ENCODE peak calls at places on chromosomes 16 and 17, in six cellular contexts. F is uterus; Y is ascending aorta; I is CD8-positive, alpha-beta T cell; B is psoas muscle; M is mammary epithelial cell. D is an unnamed sample.

GRCh38 chr16:50300942-50301625 is 34.7 kb downstream of the ADCY7 start:
- DNase-seq in Y (peak; percentile 55), I (no peak), B (no peak), F (no peak), M (no peak), D (no peak)

GRCh38 chr17:46756061-46756735 is 62.3 kb downstream of the WNT3 start:
- DNase-seq in M (no peak), F (no peak), I (no peak), B (no peak), Y (no peak), D (no peak)

GRCh38 chr16:77171750-77172635 is 19.0 kb upstream of the MON1B start:
- DNase-seq in M (peak; percentile 51), I (peak; percentile 22), Y (no peak), B (no peak), F (peak; percentile 34), D (no peak)

GRCh38 chr16:88345943-88346560 is 36.7 kb upstream of the ZNF469 start:
- DNase-seq in F (no peak), M (no peak), B (no peak), I (no peak), Y (no peak), D (no peak)

GRCh38 chr16:70579648-70580630 is 56.3 kb downstream of the SF3B3 start:
- DNase-seq in B (peak; percentile 41), I (no peak), F (peak; percentile 31), Y (peak; percentile 82), M (no peak), D (peak; percentile 53)

GRCh38 chr17:14923981-14924380 is 341.1 kb downstream of the PMP22 start:
- DNase-seq in B (no peak), M (no peak), Y (no peak), F (no peak), I (no peak), D (no peak)

GRCh38 chr17:51641999-51642398 is 381.7 kb downstream of the UTP18 start:
- DNase-seq in M (no peak), Y (no peak), I (no peak), B (no peak), F (no peak), D (no peak)

GRCh38 chr16:53219795-53220194 is 165.0 kb downstream of the CHD9 start:
- DNase-seq in Y (no peak), M (no peak), B (no peak), I (no peak), F (no peak), D (no peak)

GRCh38 chr16:79069118-79069517 is 531.4 kb downstream of the MAF start:
- DNase-seq in B (no peak), M (no peak), F (no peak), I (no peak), Y (no peak), D (no peak)

GRCh38 chr16:23301251-23302044 is 654 bp upstream of the SCNN1B start:
- DNase-seq in B (no peak), M (no peak), I (no peak), F (no peak), Y (no peak), D (no peak)

GRCh38 chr17:65054602-65055001 is 1.9 kb downstream of the GNA13 start:
- DNase-seq in I (no peak), Y (no peak), F (no peak), B (no peak), M (no peak), D (no peak)

GRCh38 chr16:22008215-22009142 is 568 bp downstream of the MOSMO start:
- DNase-seq in M (no peak), I (peak; percentile 30), B (peak; percentile 38), F (peak; percentile 28), Y (peak; percentile 69), D (no peak)

GRCh38 chr16:12057276-12057675 is 80.7 kb downstream of the SNX29 start:
- DNase-seq in F (no peak), I (no peak), B (peak; percentile 48), Y (no peak), M (no peak), D (no peak)

GRCh38 chr17:57130708-57131461 is 45.8 kb downstream of the AKAP1 start:
- DNase-seq in M (peak; percentile 57), F (peak; percentile 83), I (peak; percentile 88), Y (peak; percentile 91), B (peak; percentile 80), D (peak; percentile 91)

GRCh38 chr17:63973930-63974593 is 1.3 kb upstream of the SCN4A start:
- DNase-seq in F (no peak), Y (no peak), I (no peak), M (peak; percentile 43), B (peak; percentile 77), D (no peak)

GRCh38 chr16:57962046-57962445 is 8.9 kb downstream of the CNGB1 start:
- DNase-seq in Y (no peak), I (no peak), B (no peak), F (no peak), M (no peak), D (no peak)

DNA sequence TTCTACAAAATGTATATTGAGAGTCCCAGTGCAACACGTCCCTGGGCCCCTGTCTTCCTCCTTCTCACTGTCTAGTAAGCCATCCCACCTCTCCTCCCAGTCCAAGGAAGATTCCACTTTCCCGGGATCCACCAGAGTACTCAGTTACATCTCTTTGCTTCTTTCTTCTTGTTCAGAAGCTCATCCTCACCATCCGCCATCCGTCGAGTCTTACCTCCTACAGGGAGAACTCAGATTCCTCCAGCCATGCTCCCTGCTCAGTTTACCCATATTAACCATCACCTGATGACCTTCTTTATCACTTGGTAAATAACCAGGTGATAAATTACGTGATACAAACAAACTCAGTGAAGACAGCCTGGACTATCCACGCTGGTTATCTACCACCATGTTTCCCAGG is 57.1 kb downstream of the CYTH1 start:
- DNase-seq in I (no peak), B (no peak), Y (no peak), F (no peak), M (no peak), D (no peak)
- H3K4me1 ChIP-seq in I (peaks cover 97% of the 10 kb centered on the region), B (peaks cover 82% of the 10 kb centered on the region), Y (peaks cover 5% of the 10 kb centered on the region), F (no peaks in the 10 kb centered on the region), M (peaks cover 9% of the 10 kb centered on the region), D (peaks cover 54% of the 10 kb centered on the region)

GRCh38 chr17:40452074-40452787 is 9.0 kb downstream of the IGFBP4 start:
- DNase-seq in I (no peak), B (no peak), Y (peak; percentile 89), M (no peak), F (peak; percentile 87), D (no peak)
- H3K4me1 ChIP-seq in I (peaks cover 8% of the 10 kb centered on the region), B (peaks cover 34% of the 10 kb centered on the region), Y (peaks cover 42% of the 10 kb centered on the region), M (peaks cover 9% of the 10 kb centered on the region), F (peaks cover 25% of the 10 kb centered on the region), D (peaks cover 94% of the 10 kb centered on the region)

DNA sequence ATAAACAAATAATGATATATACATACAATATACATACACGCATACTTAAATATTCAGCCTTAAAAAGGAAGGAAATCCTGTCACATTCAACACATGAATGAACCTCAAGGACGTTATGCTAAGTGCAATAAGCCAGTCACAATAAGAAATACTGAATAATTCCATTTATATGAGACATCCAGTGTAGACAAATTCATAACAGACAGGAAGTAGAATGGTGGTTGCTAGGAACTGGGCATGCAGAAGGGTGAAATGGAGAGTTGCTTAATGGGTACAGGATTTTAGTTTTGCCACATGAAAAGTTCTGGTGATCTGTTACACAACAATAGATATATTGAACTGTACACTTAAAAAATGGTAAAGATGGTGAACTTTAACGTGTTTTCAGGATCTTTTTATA is 8.8 kb upstream of the ITGB4 start:
- DNase-seq in B (no peak), I (no peak), F (no peak), M (no peak), Y (no peak), D (no peak)
- H3K4me1 ChIP-seq in B (no peaks in the 10 kb centered on the region), I (no peaks in the 10 kb centered on the region), F (no peaks in the 10 kb centered on the region), M (peaks cover 3% of the 10 kb centered on the region), Y (no peaks in the 10 kb centered on the region), D (peaks cover 14% of the 10 kb centered on the region)

GRCh38 chr16:89358030-89359005 is 132.0 kb downstream of the ANKRD11 start:
- DNase-seq in F (no peak), Y (no peak), B (no peak), I (peak; percentile 47), M (no peak), D (no peak)

GRCh38 chr16:89359296-89360147 is 130.8 kb downstream of the ANKRD11 start:
- DNase-seq in I (no peak), Y (no peak), M (no peak), F (no peak), B (no peak), D (no peak)

GRCh38 chr16:89357055-89357454 is 133.3 kb downstream of the ANKRD11 start:
- DNase-seq in I (peak; percentile 54), B (no peak), F (no peak), Y (no peak), M (peak; percentile 49), D (no peak)

GRCh38 chr16:89355686-89356085 is 134.7 kb downstream of the ANKRD11 start:
- DNase-seq in M (no peak), F (no peak), B (no peak), I (no peak), Y (no peak), D (no peak)

DNA sequence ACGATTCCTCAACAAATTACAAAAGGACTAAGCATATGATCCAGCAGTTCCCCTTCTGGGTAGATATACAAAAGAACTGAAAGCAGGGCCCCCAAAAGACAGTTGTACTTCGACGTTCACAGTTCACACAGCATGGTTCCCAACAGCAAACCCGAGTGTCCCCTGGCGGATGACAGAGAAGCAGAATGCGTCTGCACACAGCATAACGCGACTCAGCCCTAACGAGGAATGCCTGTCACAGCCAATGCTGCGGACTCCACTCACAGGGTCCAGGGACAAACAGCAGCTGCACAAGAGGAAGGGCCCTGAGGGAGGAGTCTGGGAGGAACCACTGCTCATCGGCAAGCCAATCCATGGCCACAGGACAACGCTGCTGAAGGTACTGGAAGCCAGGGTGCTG is 132.9 kb downstream of the ANKRD11 start:
- DNase-seq in Y (no peak), M (no peak), I (no peak), B (peak; percentile 63), F (no peak), D (no peak)
- H3K4me1 ChIP-seq in Y (peaks cover 5% of the 10 kb centered on the region), M (peaks cover 40% of the 10 kb centered on the region), I (peaks cover 89% of the 10 kb centered on the region), B (peaks cover 91% of the 10 kb centered on the region), F (no peaks in the 10 kb centered on the region), D (peaks cover 79% of the 10 kb centered on the region)

GRCh38 chr17:6548578-6549330 is 7.6 kb downstream of the PITPNM3 start:
- DNase-seq in F (no peak), M (no peak), B (no peak), I (no peak), Y (no peak), D (peak; percentile 29)
- H3K4me1 ChIP-seq in F (no peaks in the 10 kb centered on the region), M (peaks cover 22% of the 10 kb centered on the region), B (no peaks in the 10 kb centered on the region), I (no peaks in the 10 kb centered on the region), Y (no peaks in the 10 kb centered on the region), D (peaks cover 31% of the 10 kb centered on the region)

GRCh38 chr16:81460075-81460474 is 15.5 kb downstream of the CMIP start:
- DNase-seq in I (no peak), Y (no peak), B (no peak), M (no peak), F (no peak), D (no peak)
- H3K4me1 ChIP-seq in I (peaks cover 16% of the 10 kb centered on the region), Y (no peaks in the 10 kb centered on the region), B (no peaks in the 10 kb centered on the region), M (no peaks in the 10 kb centered on the region), F (no peaks in the 10 kb centered on the region), D (peaks cover 11% of the 10 kb centered on the region)

GRCh38 chr17:67829331-67829730 is 4.0 kb downstream of the BPTF start:
- DNase-seq in Y (no peak), B (no peak), M (peak; percentile 30), I (peak; percentile 22), F (no peak), D (no peak)
- H3K4me1 ChIP-seq in Y (no peaks in the 10 kb centered on the region), B (peaks cover 54% of the 10 kb centered on the region), M (peaks cover 19% of the 10 kb centered on the region), I (peaks cover 51% of the 10 kb centered on the region), F (peaks cover 6% of the 10 kb centered on the region), D (peaks cover 83% of the 10 kb centered on the region)

D was measured in stomach.